ENCODE peak calls at places on chromosome 9, in six cellular contexts. D is HepG2, N is spleen, X is sigmoid colon, A is SK-N-SH, Y is endothelial cell of umbilical vein. R is an unnamed sample. For H3K9me3, the result is how much of the 10 kb centered on the place peaks cover.

GRCh38 chr9:92616199-92617129 is 53.5 kb downstream of the IPPK start:
- DNase-seq in D (peak), N (no peak), X (peak), A (no peak), Y (no peak), R (no peak)

GRCh38 chr9:129052592-129052991 is 16.2 kb downstream of the MIGA2 start:
- DNase-seq in D (no peak), N (no peak), X (no peak), A (no peak), Y (no peak), R (no peak)

GRCh38 chr9:100472725-100473261 is at the start of gene TMEFF1:
- DNase-seq in D (peak), N (peak), X (no peak), A (peak), Y (peak), R (no peak)

GRCh38 chr9:121841771-121842611 is 190.6 kb downstream of the DAB2IP start:
- DNase-seq in D (no peak), N (no peak), X (no peak), A (no peak), Y (no peak), R (no peak)

GRCh38 chr9:71562140-71562539 is 206.2 kb downstream of the CEMIP2 start:
- DNase-seq in D (no peak), N (no peak), X (no peak), A (no peak), Y (no peak), R (no peak)

GRCh38 chr9:99832558-99832864 is 10.8 kb downstream of the NR4A3 start:
- DNase-seq in D (no peak), N (no peak), X (no peak), A (no peak), Y (no peak), R (no peak)

GRCh38 chr9:34069831-34070230 is 21.1 kb upstream of the UBAP2 start:
- DNase-seq in D (no peak), N (no peak), X (peak), A (no peak), Y (no peak), R (no peak)

GRCh38 chr9:116713266-116713665 is 26.2 kb downstream of the TRIM32 start:
- DNase-seq in D (no peak), N (no peak), X (no peak), A (no peak), Y (no peak), R (no peak)

GRCh38 chr9:124029617-124030016 is 18.0 kb downstream of the LHX2 start:
- DNase-seq in D (no peak), N (no peak), X (no peak), A (no peak), Y (no peak), R (no peak)

GRCh38 chr9:114156658-114157421 is 1.5 kb downstream of the COL27A1 start:
- DNase-seq in D (no peak), N (no peak), X (peak), A (peak), Y (peak), R (no peak)

GRCh38 chr9:3912817-3913216 is 387.0 kb upstream of the RFX3 start:
- DNase-seq in D (no peak), N (no peak), X (no peak), A (no peak), Y (no peak), R (no peak)

GRCh38 chr9:22160235-22160634 is 151.1 kb upstream of the CDKN2B start:
- DNase-seq in D (no peak), N (no peak), X (no peak), A (no peak), Y (no peak), R (no peak)

GRCh38 chr9:121527371-121527770 is 27.7 kb upstream of the GGTA1 start:
- DNase-seq in D (no peak), N (no peak), X (no peak), A (no peak), Y (no peak), R (no peak)

GRCh38 chr9:35258665-35259474 is 97.1 kb downstream of the UNC13B start:
- DNase-seq in D (peak), N (no peak), X (peak), A (peak), Y (peak), R (peak)

GRCh38 chr9:36145970-36146369 is 9.4 kb downstream of the GLIPR2 start:
- DNase-seq in D (no peak), N (peak), X (no peak), A (no peak), Y (no peak), R (no peak)

GRCh38 chr9:18331808-18332209 is 142.1 kb upstream of the ADAMTSL1 start:
- DNase-seq in D (no peak), N (no peak), X (no peak), A (peak), Y (peak), R (no peak)

GRCh38 chr9:7549261-7549660 is 250.3 kb downstream of the DMAC1 start:
- DNase-seq in D (no peak), N (no peak), X (no peak), A (no peak), Y (no peak), R (no peak)

GRCh38 chr9:21994526-21994995 is at the start of gene CDKN2B-AS1:
- DNase-seq in D (no peak), N (peak), X (no peak), A (peak), Y (peak), R (no peak)

GRCh38 chr9:88060746-88061145 is 77.5 kb downstream of the SPATA31C2 start:
- DNase-seq in D (no peak), N (no peak), X (no peak), A (no peak), Y (no peak), R (no peak)

GRCh38 chr9:88064554-88064953 is 73.7 kb downstream of the SPATA31C2 start:
- DNase-seq in D (no peak), N (no peak), X (no peak), A (peak), Y (no peak), R (no peak)

DNA sequence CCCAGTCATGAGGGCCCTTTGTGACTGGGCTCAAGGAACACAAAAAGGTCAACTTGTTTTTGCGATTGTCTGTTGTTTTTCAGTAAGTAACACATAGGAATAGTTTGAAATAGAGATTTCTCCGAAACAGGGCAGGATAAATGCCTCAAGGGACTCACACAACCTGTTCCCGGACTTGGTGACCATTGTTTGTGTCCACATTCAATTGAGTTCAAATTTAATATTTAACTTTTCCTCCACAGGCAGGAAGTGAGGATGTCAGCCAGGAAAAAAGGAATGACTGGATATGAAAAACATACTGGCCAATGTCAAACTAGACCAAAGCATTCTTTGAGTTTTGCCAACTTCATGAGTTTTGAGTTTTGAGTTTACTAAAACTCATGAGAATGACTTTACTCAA is 72.7 kb downstream of the SPATA31C2 start:
- DNase-seq in D (no peak), N (no peak), X (no peak), A (no peak), Y (no peak), R (no peak)
- TF ChIP-seq POLR2AphosphoS5 in D (no peak), N (no peak), X (no peak), A (no peak), Y (no peak), R (no peak)

DNA sequence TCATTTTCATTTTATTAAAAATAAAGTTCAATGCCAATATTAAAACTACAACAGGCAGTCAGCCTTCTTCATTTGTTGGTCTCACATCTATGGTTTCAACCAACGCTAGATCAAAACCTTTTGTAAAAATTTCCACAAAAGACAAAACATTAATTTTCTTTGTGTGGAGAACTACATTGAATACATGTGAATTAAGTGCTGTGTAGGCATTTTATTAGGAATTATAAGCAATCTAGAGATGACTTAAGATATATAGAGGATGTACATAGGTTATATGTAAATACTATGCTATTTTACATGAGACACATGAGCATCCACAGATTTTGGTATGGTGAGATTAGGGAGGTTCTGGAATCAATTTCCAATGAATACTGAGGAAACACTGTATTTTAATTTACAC is 94.2 kb downstream of the CYLC2 start:
- DNase-seq in D (no peak), N (no peak), X (no peak), A (no peak), Y (no peak), R (no peak)
- H3K9me3 ChIP-seq in D (under half), N (under half), X (under half), A (under half), Y (under half), R (under half)

DNA sequence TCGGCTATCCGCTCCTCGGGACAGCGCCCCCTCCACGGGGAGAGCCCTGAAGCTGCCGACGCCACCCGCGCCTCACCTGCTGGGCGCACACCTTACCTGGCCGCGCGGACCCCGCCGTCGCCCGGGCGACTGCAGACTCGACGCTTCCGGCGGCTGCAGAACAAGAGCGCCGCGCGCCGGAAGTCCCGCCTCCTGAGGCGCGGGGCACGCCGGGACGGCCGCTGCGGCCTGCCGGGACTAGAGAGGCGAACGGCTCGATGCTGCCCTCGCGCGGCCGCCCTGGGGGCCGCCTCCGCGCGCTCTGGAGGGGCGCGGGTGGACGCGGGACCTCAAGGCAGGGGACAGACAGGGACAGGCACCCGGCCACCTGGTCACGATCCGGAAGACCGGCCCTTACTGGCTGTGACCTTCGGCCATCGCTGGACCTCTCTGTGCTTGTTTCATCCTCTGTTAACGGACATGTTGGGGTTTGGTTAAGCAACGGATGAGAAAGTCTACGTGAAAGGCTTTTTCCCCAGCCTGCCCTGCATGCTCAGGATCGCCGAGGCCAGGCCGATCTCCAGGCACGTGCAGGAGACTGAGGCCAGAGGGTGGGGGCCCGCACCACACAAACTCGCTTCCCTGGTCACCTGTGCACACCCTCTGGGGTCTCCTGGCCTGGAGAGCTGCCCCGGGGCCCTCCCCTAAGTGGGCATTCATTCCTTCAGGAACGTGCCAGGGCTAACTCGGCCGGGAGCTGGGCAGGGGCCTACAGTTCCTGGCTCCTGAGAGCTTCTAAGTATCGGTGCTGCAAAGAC is at the start of gene SNAPC4:
- DNase-seq in D (peak), N (peak), X (peak), A (peak), Y (peak), R (no peak)
- TF ChIP-seq POLR2AphosphoS5 in D (peak), N (peak), X (peak), A (peak), Y (peak), R (peak)

GRCh38 chr9:112997236-112997941 is 14.6 kb downstream of the ZNF883 start:
- DNase-seq in D (no peak), N (no peak), X (no peak), A (no peak), Y (no peak), R (no peak)
- H3K9me3 ChIP-seq in D (half or more), N (half or more), X (half or more), A (under half), Y (under half), R (under half)

GRCh38 chr9:37414503-37414943 is 8.0 kb upstream of the GRHPR start:
- DNase-seq in D (no peak), N (peak), X (no peak), A (no peak), Y (no peak), R (no peak)

GRCh38 chr9:37413311-37413710 is 9.2 kb upstream of the GRHPR start:
- DNase-seq in D (no peak), N (peak), X (no peak), A (no peak), Y (no peak), R (no peak)

GRCh38 chr9:37412431-37413151 is 9.9 kb upstream of the GRHPR start:
- DNase-seq in D (no peak), N (no peak), X (no peak), A (no peak), Y (no peak), R (no peak)

GRCh38 chr9:37417252-37417803 is 5.2 kb upstream of the GRHPR start:
- DNase-seq in D (peak), N (peak), X (no peak), A (no peak), Y (no peak), R (no peak)

GRCh38 chr9:37415011-37415719 is 7.3 kb upstream of the GRHPR start:
- DNase-seq in D (peak), N (peak), X (peak), A (peak), Y (peak), R (peak)
- TF ChIP-seq POLR2AphosphoS5 in D (no peak), N (no peak), X (no peak), A (no peak), Y (no peak), R (no peak)